ENCODE peak calls at places on chromosomes 2 and 18, in four cellular contexts. G is A549, B is heart right ventricle, R is HCT116. V is an unnamed sample. For H3K4me1, the result is how much of the 10 kb centered on the place peaks cover.

GRCh38 chr2:122748552-122749011 is 993.1 kb downstream of the TSN start:
- DNase-seq in G (no peak), B (no peak), R (no peak), V (no peak)

GRCh38 chr2:55420244-55420713 is 623 bp upstream of the CCDC88A start:
- DNase-seq in G (no peak), B (no peak), R (no peak), V (no peak)

GRCh38 chr2:43906448-43907122 is 67.8 kb downstream of the ABCG8 start:
- DNase-seq in G (no peak), B (no peak), R (no peak), V (no peak)

GRCh38 chr2:229343661-229344060 is 72.6 kb upstream of the PID1 start:
- DNase-seq in G (no peak), B (no peak), R (no peak), V (no peak)

GRCh38 chr2:174247474-174248186 is 702 bp downstream of the OLA1 start:
- DNase-seq in G (peak), B (no peak), R (no peak), V (peak)

GRCh38 chr2:45002661-45003210 is 6.5 kb downstream of the SIX2 start:
- DNase-seq in G (no peak), B (no peak), R (no peak), V (no peak)

GRCh38 chr18:24868331-24868730 is 407.9 kb downstream of the HRH4 start:
- DNase-seq in G (no peak), B (no peak), R (no peak), V (no peak)

GRCh38 chr2:30382995-30383394 is 64.1 kb upstream of the LCLAT1 start:
- DNase-seq in G (no peak), B (no peak), R (no peak), V (no peak)

GRCh38 chr2:72367530-72368225 is 220.0 kb upstream of the CYP26B1 start:
- DNase-seq in G (peak), B (peak), R (peak), V (no peak)

GRCh38 chr2:41495050-41495449 is 552.8 kb upstream of the PKDCC start:
- DNase-seq in G (no peak), B (no peak), R (no peak), V (no peak)

GRCh38 chr2:98524168-98524567 is 79.5 kb downstream of the INPP4A start:
- DNase-seq in G (no peak), B (no peak), R (no peak), V (no peak)

GRCh38 chr2:28277466-28277865 is 115.2 kb upstream of the FOSL2 start:
- DNase-seq in G (no peak), B (no peak), R (no peak), V (no peak)

GRCh38 chr2:26675651-26676255 is 16.8 kb upstream of the KCNK3 start:
- DNase-seq in G (no peak), B (no peak), R (no peak), V (peak)

GRCh38 chr2:170505631-170506270 is 209.4 kb upstream of the SP5 start:
- DNase-seq in G (no peak), B (peak), R (no peak), V (peak)

GRCh38 chr2:224870341-224870740 is 154.2 kb upstream of the CCDC195 start:
- DNase-seq in G (no peak), B (no peak), R (no peak), V (no peak)

GRCh38 chr2:8490166-8490565 is 191.7 kb upstream of the ID2 start:
- DNase-seq in G (no peak), B (no peak), R (no peak), V (peak)

GRCh38 chr2:226559536-226559935 is 240.1 kb downstream of the IRS1 start:
- DNase-seq in G (no peak), B (no peak), R (no peak), V (no peak)

GRCh38 chr2:207176245-207176644 is 10.5 kb upstream of the KLF7 start:
- DNase-seq in G (no peak), B (no peak), R (no peak), V (no peak)

GRCh38 chr18:50306944-50307343 is 19.5 kb upstream of the CXXC1 start:
- DNase-seq in G (no peak), B (no peak), R (no peak), V (no peak)

DNA sequence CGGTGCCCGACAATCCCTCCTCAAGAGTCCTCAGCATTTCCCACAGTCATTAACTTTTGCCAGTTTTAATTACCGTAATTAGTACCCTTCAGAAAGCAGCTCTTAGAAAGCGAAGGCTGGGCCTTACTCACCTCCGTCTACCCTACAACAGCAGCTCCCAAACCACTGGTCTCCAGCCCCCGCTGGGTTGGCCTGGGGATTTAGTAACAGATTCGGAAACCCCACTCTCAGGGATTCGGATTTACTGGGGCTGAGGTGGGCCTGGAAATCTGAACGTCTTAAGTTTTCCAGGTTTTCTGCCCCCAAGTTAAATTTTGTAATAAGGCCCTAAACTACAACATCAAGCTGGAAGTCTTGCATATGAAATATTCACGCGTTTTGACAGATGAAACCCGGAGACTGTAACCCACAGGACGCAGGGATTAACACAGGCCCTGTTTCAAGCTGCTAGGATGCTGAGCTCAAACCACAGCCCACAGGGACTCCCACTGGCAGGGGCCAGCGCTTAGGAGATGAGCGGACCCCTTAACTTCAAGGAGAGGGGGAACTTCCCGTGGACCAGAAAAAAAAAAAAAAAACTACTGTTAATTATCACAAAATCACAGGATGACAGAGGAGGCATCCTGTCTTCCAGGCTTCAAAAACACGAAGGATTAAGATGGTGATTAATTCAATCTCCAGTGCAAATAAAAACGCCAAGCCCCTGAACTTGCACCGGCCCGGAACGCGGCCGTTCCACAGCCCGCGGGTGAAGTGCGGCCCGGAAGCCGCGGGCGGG is 980 bp downstream of the ILKAP start:
- DNase-seq in G (peak), B (no peak), R (no peak), V (no peak)
- H3K4me1 ChIP-seq in G (under half), B (under half), R (under half), V (half or more)

GRCh38 chr2:237699870-237700582 is 72.6 kb downstream of the LRRFIP1 start:
- DNase-seq in G (no peak), B (no peak), R (no peak), V (no peak)
- H3K4me1 ChIP-seq in G (half or more), B (half or more), R (under half), V (half or more)

GRCh38 chr18:3713708-3714107 is 263.7 kb downstream of the TGIF1 start:
- DNase-seq in G (no peak), B (no peak), R (no peak), V (no peak)

GRCh38 chr18:3715223-3716080 is 265.5 kb downstream of the TGIF1 start:
- DNase-seq in G (no peak), B (no peak), R (no peak), V (no peak)

GRCh38 chr18:3712485-3712884 is 262.5 kb downstream of the TGIF1 start:
- DNase-seq in G (no peak), B (no peak), R (no peak), V (no peak)

GRCh38 chr18:3710712-3711269 is 260.8 kb downstream of the TGIF1 start:
- DNase-seq in G (peak), B (no peak), R (no peak), V (no peak)

GRCh38 chr18:3713166-3713565 is 263.2 kb downstream of the TGIF1 start:
- DNase-seq in G (no peak), B (no peak), R (no peak), V (no peak)
- H3K4me1 ChIP-seq in G (under half), B (under half), R (under half), V (under half)

GRCh38 chr18:48938827-48939367 is 11.9 kb downstream of the SMAD7 start:
- DNase-seq in G (no peak), B (peak), R (no peak), V (no peak)
- H3K4me1 ChIP-seq in G (half or more), B (half or more), R (half or more), V (under half)

GRCh38 chr2:177399376-177399775 is 6.8 kb downstream of the AGPS start:
- DNase-seq in G (no peak), B (no peak), R (no peak), V (no peak)
- H3K4me1 ChIP-seq in G (half or more), B (half or more), R (under half), V (half or more)

GRCh38 chr2:53200072-53200471 is 567.5 kb upstream of the CHAC2 start:
- DNase-seq in G (no peak), B (no peak), R (no peak), V (no peak)
- H3K4me1 ChIP-seq in G (under half), B (under half), R (under half), V (under half)

DNA sequence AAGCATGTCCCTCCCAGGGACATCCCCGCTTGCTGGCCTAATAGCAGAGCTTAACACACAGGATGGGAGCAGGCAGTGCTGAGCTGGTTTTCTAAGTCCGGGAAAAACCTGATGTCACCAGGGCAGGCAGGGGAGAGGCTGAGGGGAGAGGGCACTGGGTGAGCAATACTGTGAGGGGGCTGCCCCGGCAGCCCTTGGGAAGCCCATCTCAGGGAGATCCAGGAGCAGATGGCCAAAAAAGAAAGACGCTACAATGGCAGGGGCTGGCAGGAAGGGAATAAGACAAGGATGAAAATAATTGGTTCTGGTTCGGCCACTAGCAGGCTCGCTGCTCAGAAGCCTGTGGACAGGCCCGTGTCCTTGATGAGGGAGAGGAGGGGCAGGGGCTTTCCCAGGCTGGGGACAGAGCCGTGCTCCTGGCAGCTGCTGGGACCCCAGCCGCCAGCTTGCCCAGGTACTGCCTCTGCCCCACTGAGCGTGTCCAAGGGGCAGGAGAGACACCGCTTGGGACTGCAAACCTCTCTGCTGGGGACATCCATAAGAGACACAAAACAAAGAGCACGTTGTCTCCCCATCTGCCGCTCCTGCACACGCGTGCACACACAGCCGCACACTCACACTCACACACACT is 30.2 kb downstream of the SMAD7 start:
- DNase-seq in G (no peak), B (no peak), R (no peak), V (peak)
- H3K4me1 ChIP-seq in G (half or more), B (half or more), R (under half), V (under half)